ENCODE peak calls at places on chromosomes 16 and 17, in four cellular contexts. H is CD8-positive, alpha-beta T cell; V is HFF-Myc; T is body of pancreas. I is an unnamed sample.

GRCh38 chr17:76270770-76271668 is 5.9 kb downstream of the UBALD2 start:
- DNase-seq in T (peak; percentile 20), V (no peak), H (no peak), I (no peak)

GRCh38 chr17:58308173-58308984 is 20.2 kb downstream of the TSPOAP1 start:
- DNase-seq in T (no peak), H (no peak), V (no peak), I (no peak)

GRCh38 chr17:34015253-34015652 is 239.8 kb upstream of the CCL2 start:
- DNase-seq in H (no peak), T (no peak), V (no peak), I (no peak)

GRCh38 chr17:12965988-12966387 is 51.8 kb downstream of the ELAC2 start:
- DNase-seq in H (no peak), T (no peak), V (no peak), I (no peak)

GRCh38 chr17:2084766-2085647 is 30.1 kb downstream of the HIC1 start:
- DNase-seq in H (no peak), V (peak; percentile 92), T (peak; percentile 42), I (no peak)

GRCh38 chr16:1105888-1106620 is 10.0 kb upstream of the C1QTNF8 start:
- DNase-seq in T (peak; percentile 75), V (no peak), H (peak; percentile 22), I (no peak)

GRCh38 chr17:6305613-6306360 is 129.1 kb downstream of the AIPL1 start:
- DNase-seq in T (peak; percentile 17), V (no peak), H (no peak), I (no peak)

GRCh38 chr17:15744885-15745284 is 12.8 kb downstream of the TBC1D26 start:
- DNase-seq in T (no peak), V (no peak), H (no peak), I (peak; percentile 73)

GRCh38 chr16:3317315-3317999 is 12.2 kb downstream of the ZNF75A start:
- DNase-seq in T (no peak), H (no peak), V (no peak), I (no peak)

GRCh38 chr16:86768231-86768791 is 190.0 kb downstream of the FOXL1 start:
- DNase-seq in H (no peak), T (no peak), V (no peak), I (peak; percentile 87)

GRCh38 chr17:9170336-9170735 is 149.0 kb downstream of the NTN1 start:
- DNase-seq in T (no peak), H (no peak), V (no peak), I (no peak)

GRCh38 chr16:26118575-26118974 is 426.8 kb downstream of the HS3ST4 start:
- DNase-seq in T (no peak), H (no peak), V (no peak), I (no peak)

GRCh38 chr16:76854234-76854633 is 336.8 kb upstream of the MON1B start:
- DNase-seq in H (no peak), V (no peak), T (peak; percentile 13), I (no peak)
- TF ChIP-seq CTCF in H (no peak), V (no peak), T (peak; percentile 8), I (peak; percentile 22)

GRCh38 chr17:72390675-72391501 is 270.1 kb downstream of the SOX9 start:
- DNase-seq in H (no peak), V (no peak), T (no peak), I (no peak)

GRCh38 chr17:72387969-72388368 is 267.1 kb downstream of the SOX9 start:
- DNase-seq in H (no peak), V (no peak), T (no peak), I (no peak)

GRCh38 chr17:72387487-72387886 is 266.7 kb downstream of the SOX9 start:
- DNase-seq in V (no peak), H (no peak), T (no peak), I (peak; percentile 55)

GRCh38 chr17:72386619-72387237 is 265.9 kb downstream of the SOX9 start:
- DNase-seq in H (no peak), T (no peak), V (no peak), I (no peak)

GRCh38 chr17:72388765-72389473 is 268.1 kb downstream of the SOX9 start:
- DNase-seq in V (no peak), T (no peak), H (no peak), I (no peak)
- TF ChIP-seq CTCF in V (peak; percentile 44), T (no peak), H (no peak), I (peak; percentile 12)

GRCh38 chr16:30991052-30991451 is 6.0 kb downstream of the HSD3B7 start:
- DNase-seq in V (no peak), T (no peak), H (no peak), I (no peak)
- TF ChIP-seq CTCF in V (no peak), T (no peak), H (no peak), I (no peak)

GRCh38 chr16:8130197-8130596 is 460.1 kb downstream of the TMEM114 start:
- DNase-seq in H (no peak), T (no peak), V (no peak), I (no peak)

GRCh38 chr16:8126313-8126712 is 464.0 kb downstream of the TMEM114 start:
- DNase-seq in H (no peak), T (no peak), V (no peak), I (no peak)

DNA sequence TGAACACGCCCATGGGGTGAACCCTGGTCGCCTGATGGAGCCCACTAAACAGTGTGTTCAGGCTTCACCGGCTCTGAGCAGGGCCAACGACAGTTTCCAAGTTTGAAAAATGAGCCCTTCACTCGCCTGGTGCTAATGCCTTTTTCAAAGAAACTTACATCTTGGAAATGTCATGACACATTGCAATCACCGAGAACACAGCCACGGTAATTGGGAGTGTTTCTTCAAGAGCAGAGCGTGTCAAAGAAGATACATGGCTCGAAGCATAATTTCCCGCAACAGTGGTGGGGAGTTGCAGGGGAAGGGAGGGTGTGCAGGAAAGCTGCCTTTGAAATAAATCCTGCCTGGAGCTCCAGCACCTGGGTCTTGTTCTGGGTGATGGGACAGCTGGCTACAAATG is 463.2 kb downstream of the TMEM114 start:
- DNase-seq in V (no peak), T (no peak), H (no peak), I (no peak)
- TF ChIP-seq CTCF in V (no peak), T (no peak), H (no peak), I (no peak)

GRCh38 chr16:67650023-67650422 is 5.1 kb downstream of the CARMIL2 start:
- DNase-seq in V (no peak), T (no peak), H (no peak), I (no peak)
- TF ChIP-seq CTCF in V (no peak), T (no peak), H (no peak), I (no peak)